ENCODE peak calls at places on chromosomes 7 and 10, in five cellular contexts. U is thyroid gland, A is gastrocnemius medialis, M is Peyer's patch, C is NB4. G is an unnamed sample.

GRCh38 chr7:82056282-82056681 is 286.4 kb upstream of the HGF start:
- DNase-seq in U (no peak), A (no peak), M (no peak), C (no peak), G (no peak)

GRCh38 chr10:88318803-88319202 is 264.3 kb downstream of the RNLS start:
- DNase-seq in U (no peak), A (no peak), M (no peak), C (peak), G (no peak)

GRCh38 chr10:44845672-44846071 is 65.5 kb upstream of the TMEM72 start:
- DNase-seq in U (no peak), A (no peak), M (no peak), C (no peak), G (no peak)

GRCh38 chr7:73901823-73902597 is 41.1 kb downstream of the TMEM270 start:
- DNase-seq in U (no peak), A (no peak), M (no peak), C (no peak), G (no peak)

GRCh38 chr7:122764902-122765301 is 62.2 kb upstream of the RNF148 start:
- DNase-seq in U (no peak), A (no peak), M (no peak), C (no peak), G (no peak)

GRCh38 chr7:104914427-104914826 is 99.6 kb upstream of the KMT2E start:
- DNase-seq in U (no peak), A (no peak), M (no peak), C (no peak), G (no peak)

GRCh38 chr10:121076760-121077159 is 225.6 kb downstream of the WDR11 start:
- DNase-seq in U (no peak), A (no peak), M (no peak), C (no peak), G (no peak)

GRCh38 chr10:28949005-28950004 is 272.0 kb downstream of the BAMBI start:
- DNase-seq in U (no peak), A (no peak), M (no peak), C (no peak), G (no peak)

GRCh38 chr10:88804083-88804812 is 1.7 kb downstream of the LIPM start:
- DNase-seq in U (no peak), A (no peak), M (no peak), C (no peak), G (no peak)

GRCh38 chr7:13989138-13989943 is at the start of gene ETV1:
- DNase-seq in U (peak), A (peak), M (peak), C (no peak), G (peak)

GRCh38 chr10:129550111-129550510 is 83.1 kb downstream of the MGMT start:
- DNase-seq in U (no peak), A (no peak), M (no peak), C (no peak), G (no peak)

GRCh38 chr10:31708513-31708912 is 220.1 kb downstream of the ARHGAP12 start:
- DNase-seq in U (no peak), A (peak), M (no peak), C (no peak), G (no peak)

GRCh38 chr10:29344073-29344820 is 55.4 kb downstream of the LYZL1 start:
- DNase-seq in U (no peak), A (no peak), M (no peak), C (no peak), G (no peak)

GRCh38 chr7:136687693-136688322 is 180.6 kb upstream of the CHRM2 start:
- DNase-seq in U (no peak), A (no peak), M (no peak), C (peak), G (peak)

GRCh38 chr10:113746188-113746950 is 5.1 kb upstream of the PLEKHS1 start:
- DNase-seq in U (peak), A (no peak), M (peak), C (no peak), G (no peak)

GRCh38 chr10:31697271-31698168 is 231.1 kb downstream of the ARHGAP12 start:
- DNase-seq in U (peak), A (peak), M (peak), C (no peak), G (peak)

GRCh38 chr7:150362989-150363769 is 5.4 kb upstream of the REPIN1 start:
- DNase-seq in U (no peak), A (no peak), M (no peak), C (peak), G (no peak)

GRCh38 chr10:114613237-114613979 is 44.7 kb downstream of the ABLIM1 start:
- DNase-seq in U (peak), A (no peak), M (no peak), C (no peak), G (no peak)

GRCh38 chr10:34922138-34922537 is 107.0 kb upstream of the PARD3 start:
- DNase-seq in U (no peak), A (no peak), M (no peak), C (no peak), G (no peak)

GRCh38 chr10:3779146-3779707 is 5.8 kb downstream of the KLF6 start:
- DNase-seq in U (no peak), A (no peak), M (no peak), C (no peak), G (no peak)

GRCh38 chr7:21383217-21383832 is 44.6 kb upstream of the SP4 start:
- DNase-seq in U (no peak), A (no peak), M (no peak), C (no peak), G (no peak)

GRCh38 chr10:69714572-69714971 is 84.5 kb downstream of the FAM241B start:
- DNase-seq in U (no peak), A (no peak), M (no peak), C (no peak), G (no peak)

GRCh38 chr7:48337012-48337621 is 165.9 kb downstream of the ABCA13 start:
- DNase-seq in U (peak), A (no peak), M (no peak), C (peak), G (peak)

GRCh38 chr7:143449793-143450192 is 6.5 kb downstream of the TAS2R60 start:
- DNase-seq in U (no peak), A (no peak), M (no peak), C (no peak), G (no peak)
- TF ChIP-seq CTCF in U (no peak), A (no peak), M (no peak), C (no peak), G (no peak)

GRCh38 chr10:102399217-102400021 is 3.9 kb downstream of the NFKB2 start:
- DNase-seq in U (peak), A (peak), M (peak), C (peak), G (peak)
- TF ChIP-seq CTCF in U (peak), A (peak), M (peak), C (peak), G (peak)

GRCh38 chr10:86389441-86390193 is 23.0 kb upstream of the GRID1 start:
- DNase-seq in U (peak), A (no peak), M (peak), C (no peak), G (peak)
- TF ChIP-seq CTCF in U (no peak), A (no peak), M (no peak), C (no peak), G (no peak)

GRCh38 chr7:93178213-93178612 is 30.0 kb upstream of the SAMD9L start:
- DNase-seq in U (no peak), A (no peak), M (no peak), C (peak), G (no peak)
- TF ChIP-seq CTCF in U (no peak), A (no peak), M (no peak), C (no peak), G (no peak)

GRCh38 chr10:14879055-14879800 is 562 bp downstream of the SUV39H2 start:
- DNase-seq in U (peak), A (peak), M (no peak), C (peak), G (no peak)

GRCh38 chr10:14880201-14880600 is 1.5 kb downstream of the SUV39H2 start:
- DNase-seq in U (no peak), A (no peak), M (no peak), C (peak), G (no peak)

GRCh38 chr10:14879801-14880193 is 1.1 kb downstream of the SUV39H2 start:
- DNase-seq in U (no peak), A (no peak), M (no peak), C (no peak), G (no peak)

GRCh38 chr10:14889318-14889717 is 10.7 kb downstream of the SUV39H2 start:
- DNase-seq in U (no peak), A (no peak), M (no peak), C (peak), G (no peak)

DNA sequence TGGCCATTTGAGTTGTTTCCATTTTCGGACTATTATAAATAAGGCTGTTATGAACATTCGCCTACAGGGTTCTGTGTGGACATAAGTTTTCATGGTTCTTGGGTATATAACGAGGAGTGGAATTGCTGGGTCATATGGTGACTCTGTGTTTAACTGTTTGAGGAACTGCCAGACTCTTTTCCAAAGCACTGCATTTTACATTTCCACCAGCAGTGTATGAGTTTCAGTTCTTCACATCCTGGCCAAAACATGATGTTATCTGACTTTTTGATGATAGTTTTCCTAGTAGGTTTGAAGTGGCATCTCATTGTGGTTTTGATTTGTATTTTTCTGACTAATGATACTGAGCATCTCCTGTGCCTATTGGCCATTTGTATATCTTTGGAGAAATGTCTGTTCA is 5.4 kb downstream of the SUV39H2 start:
- DNase-seq in U (no peak), A (no peak), M (no peak), C (peak), G (no peak)
- TF ChIP-seq CTCF in U (no peak), A (no peak), M (no peak), C (no peak), G (no peak)

GRCh38 chr10:47048533-47048905 is 137.3 kb downstream of the PTPN20 start:
- DNase-seq in U (no peak), A (no peak), M (peak), C (peak), G (no peak)
- TF ChIP-seq CTCF in U (no peak), A (no peak), M (no peak), C (no peak), G (no peak)

DNA sequence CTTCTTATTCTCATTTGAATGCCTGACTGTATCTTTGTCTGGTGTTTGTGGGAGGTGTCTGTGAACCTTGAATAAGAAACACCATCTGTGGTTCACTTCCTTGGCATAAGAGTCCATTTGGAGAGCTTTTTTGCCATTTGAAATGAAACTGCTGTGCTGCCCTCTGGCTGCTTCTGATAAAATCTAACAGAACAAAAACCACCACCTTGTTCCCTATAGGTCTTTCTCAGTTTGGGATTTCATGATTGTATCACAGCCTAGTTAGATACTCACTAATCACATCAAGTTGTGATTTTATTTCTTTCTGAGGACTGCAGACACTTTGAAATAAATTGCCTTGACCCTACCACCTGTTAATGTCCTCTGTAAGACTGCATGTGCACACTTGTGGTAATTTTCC is 102.7 kb upstream of the FAM13C start:
- DNase-seq in U (peak), A (no peak), M (no peak), C (no peak), G (peak)
- TF ChIP-seq CTCF in U (peak), A (peak), M (no peak), C (no peak), G (no peak)

G was measured in endothelial cell.